ENCODE peak calls at places on chromosomes 12 and 14, in four cellular contexts. One of them, this sample, is unnamed.

GRCh38 chr12:116426391-116427136 is 132.6 kb upstream of the MAP1LC3B2 start:
- DNase-seq in AG20443: peak
- DNase-seq in heart right ventricle: no peak
- DNase-seq in activated T-helper 1 cell treated with anti-CD3 and anti-CD28 coated beads, Interleukin-12 subunit alpha, Interleukin-12 subunit beta, Interleukin-2, Interleukin-4 antibody, amounts not matched to agents 30 ng/mL and 10 ng/mL and 1 ng/mL, durations not matched to agents 14 hours and 24 hours and 36 hours: no peak
- DNase-seq in this sample: no peak

GRCh38 chr14:50312734-50313054 is 570 bp downstream of the DMAC2L start:
- DNase-seq in AG20443: no peak
- DNase-seq in heart right ventricle: no peak
- DNase-seq in activated T-helper 1 cell treated with anti-CD3 and anti-CD28 coated beads, Interleukin-12 subunit alpha, Interleukin-12 subunit beta, Interleukin-2, Interleukin-4 antibody, amounts not matched to agents 30 ng/mL and 10 ng/mL and 1 ng/mL, durations not matched to agents 14 hours and 24 hours and 36 hours: no peak
- DNase-seq in this sample: no peak

GRCh38 chr12:132506730-132507538 is 17.0 kb downstream of the FBRSL1 start:
- DNase-seq in AG20443: peak
- DNase-seq in heart right ventricle: peak
- DNase-seq in activated T-helper 1 cell treated with anti-CD3 and anti-CD28 coated beads, Interleukin-12 subunit alpha, Interleukin-12 subunit beta, Interleukin-2, Interleukin-4 antibody, amounts not matched to agents 30 ng/mL and 10 ng/mL and 1 ng/mL, durations not matched to agents 14 hours and 24 hours and 36 hours: peak
- DNase-seq in this sample: peak

GRCh38 chr14:91159906-91160305 is 46.0 kb downstream of the DGLUCY start:
- DNase-seq in AG20443: no peak
- DNase-seq in heart right ventricle: no peak
- DNase-seq in activated T-helper 1 cell treated with anti-CD3 and anti-CD28 coated beads, Interleukin-12 subunit alpha, Interleukin-12 subunit beta, Interleukin-2, Interleukin-4 antibody, amounts not matched to agents 30 ng/mL and 10 ng/mL and 1 ng/mL, durations not matched to agents 14 hours and 24 hours and 36 hours: no peak
- DNase-seq in this sample: no peak

GRCh38 chr14:33839193-33840076 is 111.4 kb downstream of the EGLN3 start:
- DNase-seq in AG20443: peak
- DNase-seq in heart right ventricle: peak
- DNase-seq in activated T-helper 1 cell treated with anti-CD3 and anti-CD28 coated beads, Interleukin-12 subunit alpha, Interleukin-12 subunit beta, Interleukin-2, Interleukin-4 antibody, amounts not matched to agents 30 ng/mL and 10 ng/mL and 1 ng/mL, durations not matched to agents 14 hours and 24 hours and 36 hours: peak
- DNase-seq in this sample: peak

GRCh38 chr12:19192709-19193108 is 63.2 kb downstream of the PLEKHA5 start:
- DNase-seq in AG20443: no peak
- DNase-seq in heart right ventricle: no peak
- DNase-seq in activated T-helper 1 cell treated with anti-CD3 and anti-CD28 coated beads, Interleukin-12 subunit alpha, Interleukin-12 subunit beta, Interleukin-2, Interleukin-4 antibody, amounts not matched to agents 30 ng/mL and 10 ng/mL and 1 ng/mL, durations not matched to agents 14 hours and 24 hours and 36 hours: no peak
- DNase-seq in this sample: no peak

GRCh38 chr12:88362439-88362838 is 217.8 kb downstream of the KITLG start:
- DNase-seq in AG20443: no peak
- DNase-seq in heart right ventricle: no peak
- DNase-seq in activated T-helper 1 cell treated with anti-CD3 and anti-CD28 coated beads, Interleukin-12 subunit alpha, Interleukin-12 subunit beta, Interleukin-2, Interleukin-4 antibody, amounts not matched to agents 30 ng/mL and 10 ng/mL and 1 ng/mL, durations not matched to agents 14 hours and 24 hours and 36 hours: no peak
- DNase-seq in this sample: no peak

GRCh38 chr12:131283191-131283861 is 329.6 kb downstream of the ADGRD1 start:
- DNase-seq in AG20443: no peak
- DNase-seq in heart right ventricle: no peak
- DNase-seq in activated T-helper 1 cell treated with anti-CD3 and anti-CD28 coated beads, Interleukin-12 subunit alpha, Interleukin-12 subunit beta, Interleukin-2, Interleukin-4 antibody, amounts not matched to agents 30 ng/mL and 10 ng/mL and 1 ng/mL, durations not matched to agents 14 hours and 24 hours and 36 hours: no peak
- DNase-seq in this sample: no peak

GRCh38 chr14:64507376-64508156 is 3.0 kb downstream of the ZBTB1 start:
- DNase-seq in AG20443: no peak
- DNase-seq in heart right ventricle: no peak
- DNase-seq in activated T-helper 1 cell treated with anti-CD3 and anti-CD28 coated beads, Interleukin-12 subunit alpha, Interleukin-12 subunit beta, Interleukin-2, Interleukin-4 antibody, amounts not matched to agents 30 ng/mL and 10 ng/mL and 1 ng/mL, durations not matched to agents 14 hours and 24 hours and 36 hours: no peak
- DNase-seq in this sample: no peak

GRCh38 chr12:23014749-23015148 is 389.8 kb downstream of the ETNK1 start:
- DNase-seq in AG20443: no peak
- DNase-seq in heart right ventricle: no peak
- DNase-seq in activated T-helper 1 cell treated with anti-CD3 and anti-CD28 coated beads, Interleukin-12 subunit alpha, Interleukin-12 subunit beta, Interleukin-2, Interleukin-4 antibody, amounts not matched to agents 30 ng/mL and 10 ng/mL and 1 ng/mL, durations not matched to agents 14 hours and 24 hours and 36 hours: no peak
- DNase-seq in this sample: no peak

GRCh38 chr14:101495827-101496778 is 65.2 kb upstream of the DIO3 start:
- DNase-seq in AG20443: no peak
- DNase-seq in heart right ventricle: no peak
- DNase-seq in activated T-helper 1 cell treated with anti-CD3 and anti-CD28 coated beads, Interleukin-12 subunit alpha, Interleukin-12 subunit beta, Interleukin-2, Interleukin-4 antibody, amounts not matched to agents 30 ng/mL and 10 ng/mL and 1 ng/mL, durations not matched to agents 14 hours and 24 hours and 36 hours: no peak
- DNase-seq in this sample: no peak

GRCh38 chr12:24708718-24709117 is 240.2 kb downstream of the BCAT1 start:
- DNase-seq in AG20443: no peak
- DNase-seq in heart right ventricle: no peak
- DNase-seq in activated T-helper 1 cell treated with anti-CD3 and anti-CD28 coated beads, Interleukin-12 subunit alpha, Interleukin-12 subunit beta, Interleukin-2, Interleukin-4 antibody, amounts not matched to agents 30 ng/mL and 10 ng/mL and 1 ng/mL, durations not matched to agents 14 hours and 24 hours and 36 hours: no peak
- DNase-seq in this sample: no peak

GRCh38 chr12:16606201-16606849 is 363 bp upstream of the LMO3 start:
- DNase-seq in AG20443: peak
- DNase-seq in heart right ventricle: peak
- DNase-seq in activated T-helper 1 cell treated with anti-CD3 and anti-CD28 coated beads, Interleukin-12 subunit alpha, Interleukin-12 subunit beta, Interleukin-2, Interleukin-4 antibody, amounts not matched to agents 30 ng/mL and 10 ng/mL and 1 ng/mL, durations not matched to agents 14 hours and 24 hours and 36 hours: no peak
- DNase-seq in this sample: no peak

GRCh38 chr12:13431041-13431440 is 234.5 kb downstream of the EMP1 start:
- DNase-seq in AG20443: no peak
- DNase-seq in heart right ventricle: no peak
- DNase-seq in activated T-helper 1 cell treated with anti-CD3 and anti-CD28 coated beads, Interleukin-12 subunit alpha, Interleukin-12 subunit beta, Interleukin-2, Interleukin-4 antibody, amounts not matched to agents 30 ng/mL and 10 ng/mL and 1 ng/mL, durations not matched to agents 14 hours and 24 hours and 36 hours: no peak
- DNase-seq in this sample: no peak

GRCh38 chr14:23056257-23056955 is 914 bp downstream of the CDH24 start:
- DNase-seq in AG20443: peak
- DNase-seq in heart right ventricle: peak
- DNase-seq in activated T-helper 1 cell treated with anti-CD3 and anti-CD28 coated beads, Interleukin-12 subunit alpha, Interleukin-12 subunit beta, Interleukin-2, Interleukin-4 antibody, amounts not matched to agents 30 ng/mL and 10 ng/mL and 1 ng/mL, durations not matched to agents 14 hours and 24 hours and 36 hours: peak
- DNase-seq in this sample: peak

GRCh38 chr14:89720076-89720687 is 234.3 kb downstream of the EFCAB11 start:
- DNase-seq in AG20443: no peak
- DNase-seq in heart right ventricle: no peak
- DNase-seq in activated T-helper 1 cell treated with anti-CD3 and anti-CD28 coated beads, Interleukin-12 subunit alpha, Interleukin-12 subunit beta, Interleukin-2, Interleukin-4 antibody, amounts not matched to agents 30 ng/mL and 10 ng/mL and 1 ng/mL, durations not matched to agents 14 hours and 24 hours and 36 hours: no peak
- DNase-seq in this sample: no peak

GRCh38 chr14:71373773-71374172 is 466.5 kb downstream of the PCNX1 start:
- DNase-seq in AG20443: no peak
- DNase-seq in heart right ventricle: no peak
- DNase-seq in activated T-helper 1 cell treated with anti-CD3 and anti-CD28 coated beads, Interleukin-12 subunit alpha, Interleukin-12 subunit beta, Interleukin-2, Interleukin-4 antibody, amounts not matched to agents 30 ng/mL and 10 ng/mL and 1 ng/mL, durations not matched to agents 14 hours and 24 hours and 36 hours: no peak
- DNase-seq in this sample: no peak

GRCh38 chr12:84502907-84503787 is 409.5 kb downstream of the SLC6A15 start:
- DNase-seq in AG20443: peak
- DNase-seq in heart right ventricle: no peak
- DNase-seq in activated T-helper 1 cell treated with anti-CD3 and anti-CD28 coated beads, Interleukin-12 subunit alpha, Interleukin-12 subunit beta, Interleukin-2, Interleukin-4 antibody, amounts not matched to agents 30 ng/mL and 10 ng/mL and 1 ng/mL, durations not matched to agents 14 hours and 24 hours and 36 hours: no peak
- DNase-seq in this sample: no peak

GRCh38 chr14:32514236-32514635 is 185.1 kb downstream of the AKAP6 start:
- DNase-seq in AG20443: no peak
- DNase-seq in heart right ventricle: no peak
- DNase-seq in activated T-helper 1 cell treated with anti-CD3 and anti-CD28 coated beads, Interleukin-12 subunit alpha, Interleukin-12 subunit beta, Interleukin-2, Interleukin-4 antibody, amounts not matched to agents 30 ng/mL and 10 ng/mL and 1 ng/mL, durations not matched to agents 14 hours and 24 hours and 36 hours: no peak
- DNase-seq in this sample: no peak

GRCh38 chr12:27523305-27523641 is 733 bp upstream of the PPFIBP1 start:
- DNase-seq in AG20443: no peak
- DNase-seq in heart right ventricle: no peak
- DNase-seq in activated T-helper 1 cell treated with anti-CD3 and anti-CD28 coated beads, Interleukin-12 subunit alpha, Interleukin-12 subunit beta, Interleukin-2, Interleukin-4 antibody, amounts not matched to agents 30 ng/mL and 10 ng/mL and 1 ng/mL, durations not matched to agents 14 hours and 24 hours and 36 hours: no peak
- DNase-seq in this sample: no peak

GRCh38 chr12:6276247-6276887 is 34.1 kb upstream of the PLEKHG6 start:
- DNase-seq in AG20443: no peak
- DNase-seq in heart right ventricle: no peak
- DNase-seq in activated T-helper 1 cell treated with anti-CD3 and anti-CD28 coated beads, Interleukin-12 subunit alpha, Interleukin-12 subunit beta, Interleukin-2, Interleukin-4 antibody, amounts not matched to agents 30 ng/mL and 10 ng/mL and 1 ng/mL, durations not matched to agents 14 hours and 24 hours and 36 hours: no peak
- DNase-seq in this sample: no peak

GRCh38 chr14:86221000-86221399 is 691.1 kb downstream of the FLRT2 start:
- DNase-seq in AG20443: no peak
- DNase-seq in heart right ventricle: no peak
- DNase-seq in activated T-helper 1 cell treated with anti-CD3 and anti-CD28 coated beads, Interleukin-12 subunit alpha, Interleukin-12 subunit beta, Interleukin-2, Interleukin-4 antibody, amounts not matched to agents 30 ng/mL and 10 ng/mL and 1 ng/mL, durations not matched to agents 14 hours and 24 hours and 36 hours: no peak
- DNase-seq in this sample: no peak

GRCh38 chr14:97290977-97291376 is 493.8 kb downstream of the VRK1 start:
- DNase-seq in AG20443: no peak
- DNase-seq in heart right ventricle: no peak
- DNase-seq in activated T-helper 1 cell treated with anti-CD3 and anti-CD28 coated beads, Interleukin-12 subunit alpha, Interleukin-12 subunit beta, Interleukin-2, Interleukin-4 antibody, amounts not matched to agents 30 ng/mL and 10 ng/mL and 1 ng/mL, durations not matched to agents 14 hours and 24 hours and 36 hours: no peak
- DNase-seq in this sample: no peak

GRCh38 chr12:3973939-3974644 is 100.9 kb upstream of the PARP11 start:
- DNase-seq in AG20443: no peak
- DNase-seq in heart right ventricle: no peak
- DNase-seq in activated T-helper 1 cell treated with anti-CD3 and anti-CD28 coated beads, Interleukin-12 subunit alpha, Interleukin-12 subunit beta, Interleukin-2, Interleukin-4 antibody, amounts not matched to agents 30 ng/mL and 10 ng/mL and 1 ng/mL, durations not matched to agents 14 hours and 24 hours and 36 hours: no peak
- DNase-seq in this sample: no peak

GRCh38 chr12:1580526-1580925 is 13.9 kb downstream of the FBXL14 start:
- DNase-seq in AG20443: no peak
- DNase-seq in heart right ventricle: no peak
- DNase-seq in activated T-helper 1 cell treated with anti-CD3 and anti-CD28 coated beads, Interleukin-12 subunit alpha, Interleukin-12 subunit beta, Interleukin-2, Interleukin-4 antibody, amounts not matched to agents 30 ng/mL and 10 ng/mL and 1 ng/mL, durations not matched to agents 14 hours and 24 hours and 36 hours: no peak
- DNase-seq in this sample: no peak

GRCh38 chr12:13817131-13817530 is 164.3 kb downstream of the GRIN2B start:
- DNase-seq in AG20443: no peak
- DNase-seq in heart right ventricle: no peak
- DNase-seq in activated T-helper 1 cell treated with anti-CD3 and anti-CD28 coated beads, Interleukin-12 subunit alpha, Interleukin-12 subunit beta, Interleukin-2, Interleukin-4 antibody, amounts not matched to agents 30 ng/mL and 10 ng/mL and 1 ng/mL, durations not matched to agents 14 hours and 24 hours and 36 hours: no peak
- DNase-seq in this sample: no peak

GRCh38 chr12:98084950-98085349 is 430.4 kb upstream of the TMPO start:
- DNase-seq in AG20443: no peak
- DNase-seq in heart right ventricle: no peak
- DNase-seq in activated T-helper 1 cell treated with anti-CD3 and anti-CD28 coated beads, Interleukin-12 subunit alpha, Interleukin-12 subunit beta, Interleukin-2, Interleukin-4 antibody, amounts not matched to agents 30 ng/mL and 10 ng/mL and 1 ng/mL, durations not matched to agents 14 hours and 24 hours and 36 hours: no peak
- DNase-seq in this sample: no peak

GRCh38 chr12:100213016-100213891 is 12.6 kb downstream of the ACTR6 start:
- DNase-seq in AG20443: no peak
- DNase-seq in heart right ventricle: no peak
- DNase-seq in activated T-helper 1 cell treated with anti-CD3 and anti-CD28 coated beads, Interleukin-12 subunit alpha, Interleukin-12 subunit beta, Interleukin-2, Interleukin-4 antibody, amounts not matched to agents 30 ng/mL and 10 ng/mL and 1 ng/mL, durations not matched to agents 14 hours and 24 hours and 36 hours: no peak
- DNase-seq in this sample: no peak

GRCh38 chr12:30691122-30691879 is 4.4 kb downstream of the IPO8 start:
- DNase-seq in AG20443: peak
- DNase-seq in heart right ventricle: no peak
- DNase-seq in activated T-helper 1 cell treated with anti-CD3 and anti-CD28 coated beads, Interleukin-12 subunit alpha, Interleukin-12 subunit beta, Interleukin-2, Interleukin-4 antibody, amounts not matched to agents 30 ng/mL and 10 ng/mL and 1 ng/mL, durations not matched to agents 14 hours and 24 hours and 36 hours: no peak
- DNase-seq in this sample: no peak

GRCh38 chr14:34113051-34113511 is 162.2 kb upstream of the EGLN3 start:
- DNase-seq in AG20443: peak
- DNase-seq in heart right ventricle: no peak
- DNase-seq in activated T-helper 1 cell treated with anti-CD3 and anti-CD28 coated beads, Interleukin-12 subunit alpha, Interleukin-12 subunit beta, Interleukin-2, Interleukin-4 antibody, amounts not matched to agents 30 ng/mL and 10 ng/mL and 1 ng/mL, durations not matched to agents 14 hours and 24 hours and 36 hours: no peak
- DNase-seq in this sample: no peak

GRCh38 chr14:54251356-54251755 is 145.5 kb upstream of the CDKN3 start:
- DNase-seq in AG20443: peak
- DNase-seq in heart right ventricle: no peak
- DNase-seq in activated T-helper 1 cell treated with anti-CD3 and anti-CD28 coated beads, Interleukin-12 subunit alpha, Interleukin-12 subunit beta, Interleukin-2, Interleukin-4 antibody, amounts not matched to agents 30 ng/mL and 10 ng/mL and 1 ng/mL, durations not matched to agents 14 hours and 24 hours and 36 hours: no peak
- DNase-seq in this sample: no peak

GRCh38 chr12:79217306-79217705 is 352.7 kb downstream of the SYT1 start:
- DNase-seq in AG20443: no peak
- DNase-seq in heart right ventricle: no peak
- DNase-seq in activated T-helper 1 cell treated with anti-CD3 and anti-CD28 coated beads, Interleukin-12 subunit alpha, Interleukin-12 subunit beta, Interleukin-2, Interleukin-4 antibody, amounts not matched to agents 30 ng/mL and 10 ng/mL and 1 ng/mL, durations not matched to agents 14 hours and 24 hours and 36 hours: no peak
- DNase-seq in this sample: no peak

GRCh38 chr14:38079886-38080285 is 127.8 kb upstream of the SSTR1 start:
- DNase-seq in AG20443: no peak
- DNase-seq in heart right ventricle: no peak
- DNase-seq in activated T-helper 1 cell treated with anti-CD3 and anti-CD28 coated beads, Interleukin-12 subunit alpha, Interleukin-12 subunit beta, Interleukin-2, Interleukin-4 antibody, amounts not matched to agents 30 ng/mL and 10 ng/mL and 1 ng/mL, durations not matched to agents 14 hours and 24 hours and 36 hours: no peak
- DNase-seq in this sample: no peak

GRCh38 chr12:102527256-102527720 is 46.9 kb upstream of the IGF1 start:
- DNase-seq in AG20443: peak
- DNase-seq in heart right ventricle: no peak
- DNase-seq in activated T-helper 1 cell treated with anti-CD3 and anti-CD28 coated beads, Interleukin-12 subunit alpha, Interleukin-12 subunit beta, Interleukin-2, Interleukin-4 antibody, amounts not matched to agents 30 ng/mL and 10 ng/mL and 1 ng/mL, durations not matched to agents 14 hours and 24 hours and 36 hours: no peak
- DNase-seq in this sample: no peak

GRCh38 chr12:31037921-31038320 is 35.7 kb upstream of the DDX11 start:
- DNase-seq in AG20443: no peak
- DNase-seq in heart right ventricle: no peak
- DNase-seq in activated T-helper 1 cell treated with anti-CD3 and anti-CD28 coated beads, Interleukin-12 subunit alpha, Interleukin-12 subunit beta, Interleukin-2, Interleukin-4 antibody, amounts not matched to agents 30 ng/mL and 10 ng/mL and 1 ng/mL, durations not matched to agents 14 hours and 24 hours and 36 hours: no peak
- DNase-seq in this sample: no peak